ENCODE peak calls at places on chromosomes 6 and 20, in seven cellular contexts. One of them, this sample, is unnamed.

GRCh38 chr20:14477125-14477524 is 139.7 kb upstream of the FLRT3 start:
- DNase-seq in NCI-H446: no peak
- DNase-seq in activated B cell treated with CpG ODN at 0.5 μM for 24 hours: no peak
- DNase-seq in Right ventricle myocardium inferior: no peak
- DNase-seq in choroid plexus epithelial cell: peak
- DNase-seq in NCI-H1092 treated with DMSO at 0.1 percent for 48 hours: no peak
- DNase-seq in stimulated activated CD4-positive, alpha-beta T cell treated with anti-CD3 and anti-CD28 coated beads, Interleukin-4, amount 100 ng/mL, for 1 hour: no peak
- DNase-seq in this sample: no peak

GRCh38 chr6:26097268-26097875 is 10.1 kb downstream of the HFE start:
- DNase-seq in NCI-H1092 treated with DMSO at 0.1 percent for 48 hours: peak
- DNase-seq in Right ventricle myocardium inferior: peak
- DNase-seq in stimulated activated CD4-positive, alpha-beta T cell treated with anti-CD3 and anti-CD28 coated beads, Interleukin-4, amount 100 ng/mL, for 1 hour: peak
- DNase-seq in activated B cell treated with CpG ODN at 0.5 μM for 24 hours: no peak
- DNase-seq in NCI-H446: peak
- DNase-seq in choroid plexus epithelial cell: peak
- DNase-seq in this sample: peak

GRCh38 chr20:11432407-11432806 is 485.3 kb upstream of the BTBD3 start:
- DNase-seq in Right ventricle myocardium inferior: no peak
- DNase-seq in activated B cell treated with CpG ODN at 0.5 μM for 24 hours: no peak
- DNase-seq in stimulated activated CD4-positive, alpha-beta T cell treated with anti-CD3 and anti-CD28 coated beads, Interleukin-4, amount 100 ng/mL, for 1 hour: no peak
- DNase-seq in NCI-H446: no peak
- DNase-seq in NCI-H1092 treated with DMSO at 0.1 percent for 48 hours: no peak
- DNase-seq in choroid plexus epithelial cell: peak
- DNase-seq in this sample: no peak

GRCh38 chr6:167485186-167485978 is 160.5 kb downstream of the TTLL2 start:
- DNase-seq in Right ventricle myocardium inferior: no peak
- DNase-seq in stimulated activated CD4-positive, alpha-beta T cell treated with anti-CD3 and anti-CD28 coated beads, Interleukin-4, amount 100 ng/mL, for 1 hour: no peak
- DNase-seq in choroid plexus epithelial cell: peak
- DNase-seq in NCI-H1092 treated with DMSO at 0.1 percent for 48 hours: peak
- DNase-seq in activated B cell treated with CpG ODN at 0.5 μM for 24 hours: no peak
- DNase-seq in NCI-H446: peak
- DNase-seq in this sample: no peak

GRCh38 chr6:83055366-83055964 is 10.2 kb downstream of the UBE3D start:
- DNase-seq in NCI-H1092 treated with DMSO at 0.1 percent for 48 hours: peak
- DNase-seq in stimulated activated CD4-positive, alpha-beta T cell treated with anti-CD3 and anti-CD28 coated beads, Interleukin-4, amount 100 ng/mL, for 1 hour: peak
- DNase-seq in Right ventricle myocardium inferior: no peak
- DNase-seq in choroid plexus epithelial cell: peak
- DNase-seq in NCI-H446: no peak
- DNase-seq in activated B cell treated with CpG ODN at 0.5 μM for 24 hours: no peak
- DNase-seq in this sample: peak

GRCh38 chr6:169629256-169629655 is 72.6 kb downstream of the WDR27 start:
- DNase-seq in Right ventricle myocardium inferior: no peak
- DNase-seq in NCI-H446: no peak
- DNase-seq in stimulated activated CD4-positive, alpha-beta T cell treated with anti-CD3 and anti-CD28 coated beads, Interleukin-4, amount 100 ng/mL, for 1 hour: no peak
- DNase-seq in NCI-H1092 treated with DMSO at 0.1 percent for 48 hours: no peak
- DNase-seq in choroid plexus epithelial cell: no peak
- DNase-seq in activated B cell treated with CpG ODN at 0.5 μM for 24 hours: no peak
- DNase-seq in this sample: no peak

GRCh38 chr6:81475646-81476045 is 276.8 kb downstream of the TENT5A start:
- DNase-seq in choroid plexus epithelial cell: no peak
- DNase-seq in activated B cell treated with CpG ODN at 0.5 μM for 24 hours: no peak
- DNase-seq in NCI-H446: no peak
- DNase-seq in Right ventricle myocardium inferior: no peak
- DNase-seq in stimulated activated CD4-positive, alpha-beta T cell treated with anti-CD3 and anti-CD28 coated beads, Interleukin-4, amount 100 ng/mL, for 1 hour: no peak
- DNase-seq in NCI-H1092 treated with DMSO at 0.1 percent for 48 hours: no peak
- DNase-seq in this sample: no peak

GRCh38 chr6:39380837-39381534 is 58.5 kb upstream of the KCNK16 start:
- DNase-seq in NCI-H1092 treated with DMSO at 0.1 percent for 48 hours: no peak
- DNase-seq in choroid plexus epithelial cell: no peak
- DNase-seq in Right ventricle myocardium inferior: no peak
- DNase-seq in stimulated activated CD4-positive, alpha-beta T cell treated with anti-CD3 and anti-CD28 coated beads, Interleukin-4, amount 100 ng/mL, for 1 hour: no peak
- DNase-seq in activated B cell treated with CpG ODN at 0.5 μM for 24 hours: no peak
- DNase-seq in NCI-H446: no peak
- DNase-seq in this sample: no peak

GRCh38 chr6:136410201-136411027 is 120.8 kb upstream of the BCLAF1 start:
- DNase-seq in NCI-H446: no peak
- DNase-seq in Right ventricle myocardium inferior: no peak
- DNase-seq in NCI-H1092 treated with DMSO at 0.1 percent for 48 hours: no peak
- DNase-seq in choroid plexus epithelial cell: no peak
- DNase-seq in stimulated activated CD4-positive, alpha-beta T cell treated with anti-CD3 and anti-CD28 coated beads, Interleukin-4, amount 100 ng/mL, for 1 hour: no peak
- DNase-seq in activated B cell treated with CpG ODN at 0.5 μM for 24 hours: no peak
- DNase-seq in this sample: no peak

GRCh38 chr6:53932502-53932901 is 137.7 kb downstream of the LRRC1 start:
- DNase-seq in NCI-H446: no peak
- DNase-seq in choroid plexus epithelial cell: no peak
- DNase-seq in activated B cell treated with CpG ODN at 0.5 μM for 24 hours: no peak
- DNase-seq in NCI-H1092 treated with DMSO at 0.1 percent for 48 hours: no peak
- DNase-seq in stimulated activated CD4-positive, alpha-beta T cell treated with anti-CD3 and anti-CD28 coated beads, Interleukin-4, amount 100 ng/mL, for 1 hour: no peak
- DNase-seq in Right ventricle myocardium inferior: no peak
- DNase-seq in this sample: no peak

GRCh38 chr20:48912065-48912464 is 9.4 kb upstream of the ARFGEF2 start:
- DNase-seq in Right ventricle myocardium inferior: no peak
- DNase-seq in activated B cell treated with CpG ODN at 0.5 μM for 24 hours: peak
- DNase-seq in choroid plexus epithelial cell: no peak
- DNase-seq in NCI-H1092 treated with DMSO at 0.1 percent for 48 hours: no peak
- DNase-seq in NCI-H446: no peak
- DNase-seq in stimulated activated CD4-positive, alpha-beta T cell treated with anti-CD3 and anti-CD28 coated beads, Interleukin-4, amount 100 ng/mL, for 1 hour: no peak
- DNase-seq in this sample: peak

GRCh38 chr6:154496191-154496590 is 14.3 kb downstream of the CNKSR3 start:
- DNase-seq in NCI-H1092 treated with DMSO at 0.1 percent for 48 hours: no peak
- DNase-seq in choroid plexus epithelial cell: no peak
- DNase-seq in Right ventricle myocardium inferior: no peak
- DNase-seq in activated B cell treated with CpG ODN at 0.5 μM for 24 hours: no peak
- DNase-seq in NCI-H446: no peak
- DNase-seq in stimulated activated CD4-positive, alpha-beta T cell treated with anti-CD3 and anti-CD28 coated beads, Interleukin-4, amount 100 ng/mL, for 1 hour: no peak
- DNase-seq in this sample: no peak

GRCh38 chr20:11995750-11996567 is 78.3 kb downstream of the BTBD3 start:
- DNase-seq in activated B cell treated with CpG ODN at 0.5 μM for 24 hours: no peak
- DNase-seq in stimulated activated CD4-positive, alpha-beta T cell treated with anti-CD3 and anti-CD28 coated beads, Interleukin-4, amount 100 ng/mL, for 1 hour: no peak
- DNase-seq in Right ventricle myocardium inferior: no peak
- DNase-seq in NCI-H1092 treated with DMSO at 0.1 percent for 48 hours: no peak
- DNase-seq in NCI-H446: no peak
- DNase-seq in choroid plexus epithelial cell: no peak
- DNase-seq in this sample: no peak

GRCh38 chr6:125140808-125141207 is 12.8 kb upstream of the TPD52L1 start:
- DNase-seq in NCI-H446: no peak
- DNase-seq in activated B cell treated with CpG ODN at 0.5 μM for 24 hours: no peak
- DNase-seq in Right ventricle myocardium inferior: no peak
- DNase-seq in choroid plexus epithelial cell: peak
- DNase-seq in NCI-H1092 treated with DMSO at 0.1 percent for 48 hours: no peak
- DNase-seq in stimulated activated CD4-positive, alpha-beta T cell treated with anti-CD3 and anti-CD28 coated beads, Interleukin-4, amount 100 ng/mL, for 1 hour: no peak
- DNase-seq in this sample: no peak

GRCh38 chr6:115667478-115667996 is 393.2 kb downstream of the FRK start:
- DNase-seq in choroid plexus epithelial cell: no peak
- DNase-seq in stimulated activated CD4-positive, alpha-beta T cell treated with anti-CD3 and anti-CD28 coated beads, Interleukin-4, amount 100 ng/mL, for 1 hour: no peak
- DNase-seq in NCI-H1092 treated with DMSO at 0.1 percent for 48 hours: peak
- DNase-seq in activated B cell treated with CpG ODN at 0.5 μM for 24 hours: no peak
- DNase-seq in Right ventricle myocardium inferior: no peak
- DNase-seq in NCI-H446: peak
- DNase-seq in this sample: no peak

GRCh38 chr6:46891396-46891795 is 30.3 kb downstream of the ADGRF5 start:
- DNase-seq in activated B cell treated with CpG ODN at 0.5 μM for 24 hours: no peak
- DNase-seq in choroid plexus epithelial cell: no peak
- DNase-seq in NCI-H446: no peak
- DNase-seq in NCI-H1092 treated with DMSO at 0.1 percent for 48 hours: no peak
- DNase-seq in Right ventricle myocardium inferior: no peak
- DNase-seq in stimulated activated CD4-positive, alpha-beta T cell treated with anti-CD3 and anti-CD28 coated beads, Interleukin-4, amount 100 ng/mL, for 1 hour: no peak
- DNase-seq in this sample: no peak

GRCh38 chr6:157144861-157145260 is 178.5 kb downstream of the TMEM242 start:
- DNase-seq in NCI-H446: no peak
- DNase-seq in stimulated activated CD4-positive, alpha-beta T cell treated with anti-CD3 and anti-CD28 coated beads, Interleukin-4, amount 100 ng/mL, for 1 hour: no peak
- DNase-seq in activated B cell treated with CpG ODN at 0.5 μM for 24 hours: no peak
- DNase-seq in NCI-H1092 treated with DMSO at 0.1 percent for 48 hours: no peak
- DNase-seq in choroid plexus epithelial cell: peak
- DNase-seq in Right ventricle myocardium inferior: no peak
- DNase-seq in this sample: no peak

GRCh38 chr6:5087389-5087788 is 2.2 kb downstream of the PPP1R3G start:
- DNase-seq in choroid plexus epithelial cell: no peak
- DNase-seq in Right ventricle myocardium inferior: peak
- DNase-seq in stimulated activated CD4-positive, alpha-beta T cell treated with anti-CD3 and anti-CD28 coated beads, Interleukin-4, amount 100 ng/mL, for 1 hour: no peak
- DNase-seq in activated B cell treated with CpG ODN at 0.5 μM for 24 hours: no peak
- DNase-seq in NCI-H446: no peak
- DNase-seq in NCI-H1092 treated with DMSO at 0.1 percent for 48 hours: no peak
- DNase-seq in this sample: no peak

GRCh38 chr6:56727097-56727845 is 84.6 kb upstream of the DST start:
- DNase-seq in activated B cell treated with CpG ODN at 0.5 μM for 24 hours: no peak
- DNase-seq in choroid plexus epithelial cell: peak
- DNase-seq in NCI-H1092 treated with DMSO at 0.1 percent for 48 hours: no peak
- DNase-seq in stimulated activated CD4-positive, alpha-beta T cell treated with anti-CD3 and anti-CD28 coated beads, Interleukin-4, amount 100 ng/mL, for 1 hour: no peak
- DNase-seq in NCI-H446: no peak
- DNase-seq in Right ventricle myocardium inferior: no peak
- DNase-seq in this sample: no peak

GRCh38 chr6:5214570-5215052 is 46.1 kb downstream of the LYRM4 start:
- DNase-seq in stimulated activated CD4-positive, alpha-beta T cell treated with anti-CD3 and anti-CD28 coated beads, Interleukin-4, amount 100 ng/mL, for 1 hour: peak
- DNase-seq in choroid plexus epithelial cell: peak
- DNase-seq in NCI-H446: no peak
- DNase-seq in Right ventricle myocardium inferior: peak
- DNase-seq in activated B cell treated with CpG ODN at 0.5 μM for 24 hours: peak
- DNase-seq in NCI-H1092 treated with DMSO at 0.1 percent for 48 hours: no peak
- DNase-seq in this sample: no peak

GRCh38 chr6:25423358-25423757 is 144.2 kb downstream of the CARMIL1 start:
- DNase-seq in choroid plexus epithelial cell: no peak
- DNase-seq in stimulated activated CD4-positive, alpha-beta T cell treated with anti-CD3 and anti-CD28 coated beads, Interleukin-4, amount 100 ng/mL, for 1 hour: no peak
- DNase-seq in NCI-H1092 treated with DMSO at 0.1 percent for 48 hours: no peak
- DNase-seq in Right ventricle myocardium inferior: no peak
- DNase-seq in activated B cell treated with CpG ODN at 0.5 μM for 24 hours: no peak
- DNase-seq in NCI-H446: no peak
- DNase-seq in this sample: no peak

GRCh38 chr6:22899446-22899845 is 330.1 kb downstream of the HDGFL1 start:
- DNase-seq in Right ventricle myocardium inferior: no peak
- DNase-seq in activated B cell treated with CpG ODN at 0.5 μM for 24 hours: no peak
- DNase-seq in choroid plexus epithelial cell: no peak
- DNase-seq in NCI-H1092 treated with DMSO at 0.1 percent for 48 hours: no peak
- DNase-seq in NCI-H446: no peak
- DNase-seq in stimulated activated CD4-positive, alpha-beta T cell treated with anti-CD3 and anti-CD28 coated beads, Interleukin-4, amount 100 ng/mL, for 1 hour: no peak
- DNase-seq in this sample: no peak

This sample was measured in memory B cell.